ENCODE peak calls at places on chromosomes 7 and 10, in six cellular contexts. D, E, P, I, W and A are unnamed samples.

GRCh38 chr7:131076032-131076431 is 251.6 kb upstream of the MKLN1 start:
- DNase-seq in D (no peak), P (no peak), I (no peak), E (no peak), W (peak), A (peak)

GRCh38 chr10:12640550-12640949 is 291.2 kb downstream of the CAMK1D start:
- DNase-seq in W (no peak), I (no peak), P (no peak), E (no peak), D (no peak), A (no peak)

GRCh38 chr7:128427289-128427891 is 17.6 kb upstream of the IMPDH1 start:
- DNase-seq in E (peak), W (peak), D (no peak), I (peak), P (no peak), A (peak)

GRCh38 chr7:57375783-57376182 is 74.2 kb upstream of the ZNF716 start:
- DNase-seq in I (no peak), E (no peak), W (no peak), D (peak), P (no peak), A (no peak)

GRCh38 chr10:20948723-20949327 is 51.7 kb upstream of the NEBL start:
- DNase-seq in W (no peak), I (no peak), E (no peak), D (no peak), P (no peak), A (no peak)

GRCh38 chr10:125094826-125095225 is 65.5 kb downstream of the CTBP2 start:
- DNase-seq in W (no peak), I (no peak), P (no peak), D (peak), E (no peak), A (no peak)

GRCh38 chr7:80520199-80520598 is 8.3 kb upstream of the GNAT3 start:
- DNase-seq in W (no peak), I (no peak), P (no peak), D (no peak), E (no peak), A (no peak)

GRCh38 chr10:51439645-51440044 is 259.8 kb downstream of the CSTF2T start:
- DNase-seq in D (no peak), P (no peak), W (no peak), E (no peak), I (no peak), A (no peak)

GRCh38 chr7:83155996-83156395 is 6.7 kb downstream of the PCLO start:
- DNase-seq in W (no peak), D (no peak), E (no peak), I (no peak), P (no peak), A (no peak)

GRCh38 chr10:78963074-78964034 is 105.4 kb upstream of the ZMIZ1 start:
- DNase-seq in E (no peak), W (no peak), I (no peak), P (no peak), D (peak), A (no peak)

GRCh38 chr7:94510582-94511456 is 1.2 kb downstream of the CASD1 start:
- DNase-seq in D (peak), W (peak), E (peak), P (peak), I (no peak), A (peak)

GRCh38 chr7:27179503-27180430 is 5.3 kb downstream of the HOXA11 start:
- DNase-seq in P (peak), E (no peak), D (peak), W (peak), I (peak), A (peak)

GRCh38 chr7:31938650-31939049 is 131.6 kb downstream of the PDE1C start:
- DNase-seq in W (no peak), D (no peak), P (no peak), I (no peak), E (no peak), A (no peak)

GRCh38 chr10:103698266-103698665 is 157.1 kb downstream of the SH3PXD2A start:
- DNase-seq in E (no peak), P (no peak), D (no peak), W (no peak), I (no peak), A (no peak)